ENCODE peak calls at places on chromosomes 11 and 22, in five cellular contexts. L is stimulated activated CD8-positive, alpha-beta memory T cell treated with anti-CD3 and anti-CD28 coated beads, Interleukin-4, amount 100 ng/mL, for 4 hours; T is C1 segment of cervical spinal cord; O is activated T-cell treated with anti-CD3 and anti-CD28 coated beads for 1 hour; B is DMS153. X is an unnamed sample.

GRCh38 chr11:133929401-133930052 is 27.2 kb downstream of the IGSF9B start:
- DNase-seq in L (no peak), T (no peak), O (no peak), B (no peak), X (no peak)

GRCh38 chr11:121711900-121712424 is 259.2 kb upstream of the SORL1-AS1 start:
- DNase-seq in L (no peak), T (no peak), O (no peak), B (no peak), X (no peak)

GRCh38 chr11:416757-417621 is 2.2 kb upstream of the SIGIRR start:
- DNase-seq in L (no peak), T (no peak), O (peak; percentile 33), B (peak; percentile 45), X (no peak)

GRCh38 chr11:62005231-62005661 is 37.8 kb upstream of the FTH1 start:
- DNase-seq in L (no peak), T (no peak), O (no peak), B (no peak), X (no peak)

GRCh38 chr11:120929664-120930154 is 94.2 kb upstream of the TBCEL start:
- DNase-seq in L (no peak), T (no peak), O (peak; percentile 16), B (no peak), X (no peak)

GRCh38 chr11:111797145-111797581 is 31.0 kb upstream of the PPP2R1B start:
- DNase-seq in L (no peak), T (no peak), O (no peak), B (no peak), X (peak; percentile 8)

GRCh38 chr11:57248780-57249383 is 11.8 kb upstream of the APLNR start:
- DNase-seq in L (no peak), T (peak; percentile 11), O (no peak), B (peak; percentile 35), X (no peak)

GRCh38 chr11:112583246-112583893 is 322.7 kb upstream of the PLET1 start:
- DNase-seq in L (no peak), T (no peak), O (no peak), B (no peak), X (no peak)

GRCh38 chr11:613369-613968 is 2.3 kb downstream of the IRF7 start:
- DNase-seq in L (peak; percentile 71), T (no peak), O (peak; percentile 83), B (peak; percentile 34), X (no peak)

GRCh38 chr22:47710135-47710534 is 947.7 kb downstream of the TBC1D22A start:
- DNase-seq in L (no peak), T (no peak), O (no peak), B (no peak), X (no peak)

GRCh38 chr11:38952698-38953097 is 2354.7 kb upstream of the RAG2 start:
- DNase-seq in L (no peak), T (no peak), O (no peak), B (no peak), X (no peak)

GRCh38 chr11:22539851-22540376 is 85.7 kb downstream of the FANCF start:
- DNase-seq in L (no peak), T (no peak), O (no peak), B (peak; percentile 34), X (no peak)

GRCh38 chr22:45242778-45243191 is 2.1 kb upstream of the KIAA0930 start:
- DNase-seq in L (no peak), T (no peak), O (no peak), B (peak; percentile 96), X (no peak)

GRCh38 chr11:76232026-76232665 is 25.8 kb upstream of the WNT11 start:
- DNase-seq in L (no peak), T (no peak), O (no peak), B (no peak), X (no peak)

GRCh38 chr22:34502821-34503220 is 563.1 kb upstream of the ISX start:
- DNase-seq in L (no peak), T (no peak), O (no peak), B (peak; percentile 7), X (no peak)

GRCh38 chr22:36143956-36144355 is 16.6 kb downstream of the APOL3 start:
- DNase-seq in L (no peak), T (no peak), O (no peak), B (no peak), X (no peak)

GRCh38 chr22:21031545-21032036 is 770 bp downstream of the SLC7A4 start:
- DNase-seq in L (no peak), T (no peak), O (no peak), B (no peak), X (no peak)

GRCh38 chr11:80443177-80443576 is 1002.3 kb upstream of the TENM4 start:
- DNase-seq in L (no peak), T (no peak), O (no peak), B (no peak), X (no peak)

GRCh38 chr11:129374081-129374992 is 1.3 kb upstream of the BARX2 start:
- DNase-seq in L (no peak), T (no peak), O (no peak), B (no peak), X (no peak)

GRCh38 chr22:35479359-35479758 is 61.3 kb upstream of the RASD2 start:
- DNase-seq in L (no peak), T (no peak), O (no peak), B (no peak), X (no peak)

GRCh38 chr22:19796169-19796568 is 35.6 kb downstream of the TBX1 start:
- DNase-seq in L (no peak), T (no peak), O (no peak), B (no peak), X (no peak)

GRCh38 chr11:75280227-75280671 is 39.7 kb downstream of the TPBGL start:
- DNase-seq in L (peak; percentile 54), T (no peak), O (peak; percentile 70), B (peak; percentile 74), X (peak; percentile 30)